ENCODE peak calls at places on chromosomes 11 and 22, in six cellular contexts. A, Y, K, Z, G and C are unnamed samples.

GRCh38 chr11:65274734-65275682 is 13.2 kb downstream of the POLA2 start:
- DNase-seq in K (peak; percentile 83), G (peak; percentile 67), Y (peak; percentile 99), A (no peak), Z (peak; percentile 29), C (peak; percentile 92)

GRCh38 chr11:134050541-134051383 is 18.1 kb upstream of the JAM3 start:
- DNase-seq in Z (no peak), Y (peak; percentile 49), A (peak; percentile 62), K (peak; percentile 70), G (peak; percentile 63), C (peak; percentile 67)

GRCh38 chr11:110069158-110069737 is 23.9 kb upstream of the ZC3H12C start:
- DNase-seq in Y (peak; percentile 88), K (no peak), A (no peak), Z (no peak), G (no peak), C (peak; percentile 89)

GRCh38 chr11:121450424-121450823 is 1.7 kb upstream of the SORL1 start:
- DNase-seq in G (no peak), K (no peak), Z (no peak), A (no peak), Y (no peak), C (no peak)

GRCh38 chr11:66336234-66337102 is at the start of gene RIN1:
- DNase-seq in K (peak; percentile 44), Y (peak; percentile 99), A (no peak), Z (no peak), G (peak; percentile 84), C (peak; percentile 100)

GRCh38 chr11:29319231-29319630 is 697.6 kb downstream of the KCNA4 start:
- DNase-seq in A (no peak), G (no peak), Z (no peak), Y (peak; percentile 62), K (no peak), C (no peak)

GRCh38 chr22:31929126-31929928 is 15.0 kb upstream of the YWHAH start:
- DNase-seq in G (no peak), A (no peak), Y (peak; percentile 51), Z (no peak), K (no peak), C (peak; percentile 41)

GRCh38 chr11:133928628-133929059 is 28.1 kb downstream of the IGSF9B start:
- DNase-seq in Z (no peak), K (peak; percentile 67), G (peak; percentile 64), A (no peak), Y (no peak), C (no peak)

GRCh38 chr11:115257286-115258077 is 246.7 kb downstream of the CADM1 start:
- DNase-seq in K (no peak), G (peak; percentile 87), Y (no peak), A (no peak), Z (no peak), C (no peak)

GRCh38 chr11:16363709-16364108 is 7.4 kb upstream of the SOX6 start:
- DNase-seq in G (no peak), Y (no peak), Z (no peak), A (no peak), K (no peak), C (no peak)

GRCh38 chr11:118531597-118532084 is 649 bp downstream of the TMEM25 start:
- DNase-seq in K (peak; percentile 20), Y (no peak), Z (no peak), A (no peak), G (no peak), C (no peak)

GRCh38 chr22:27662359-27663030 is 139.1 kb downstream of the MN1 start:
- DNase-seq in Y (no peak), K (no peak), G (no peak), Z (no peak), A (no peak), C (no peak)

GRCh38 chr11:93025558-93026255 is 56.3 kb downstream of the MTNR1B start:
- DNase-seq in K (no peak), A (no peak), Z (no peak), Y (no peak), G (no peak), C (no peak)

GRCh38 chr11:2346014-2346413 is 31.1 kb upstream of the CD81 start:
- DNase-seq in K (no peak), Z (no peak), Y (no peak), G (no peak), A (no peak), C (no peak)

GRCh38 chr22:20990184-20991180 is 8.4 kb downstream of the LZTR1 start:
- DNase-seq in K (no peak), G (no peak), Z (no peak), Y (no peak), A (no peak), C (no peak)

GRCh38 chr11:15101072-15101701 is 13.5 kb upstream of the INSC start:
- DNase-seq in Y (peak; percentile 73), G (peak; percentile 65), K (peak; percentile 51), Z (peak; percentile 21), A (peak; percentile 57), C (peak; percentile 71)

GRCh38 chr11:117230981-117231636 is 764 bp downstream of the PCSK7 start:
- DNase-seq in Z (no peak), A (no peak), Y (no peak), G (no peak), K (no peak), C (no peak)

GRCh38 chr11:117229411-117229810 is 2.5 kb downstream of the PCSK7 start:
- DNase-seq in Z (no peak), Y (no peak), G (no peak), A (no peak), K (no peak), C (no peak)

GRCh38 chr11:117231637-117232021 is 244 bp downstream of the PCSK7 start:
- DNase-seq in K (no peak), A (no peak), G (no peak), Z (no peak), Y (no peak), C (no peak)

GRCh38 chr11:117229931-117230285 is 2.0 kb downstream of the PCSK7 start:
- DNase-seq in Y (no peak), A (no peak), G (no peak), Z (no peak), K (no peak), C (no peak)

DNA sequence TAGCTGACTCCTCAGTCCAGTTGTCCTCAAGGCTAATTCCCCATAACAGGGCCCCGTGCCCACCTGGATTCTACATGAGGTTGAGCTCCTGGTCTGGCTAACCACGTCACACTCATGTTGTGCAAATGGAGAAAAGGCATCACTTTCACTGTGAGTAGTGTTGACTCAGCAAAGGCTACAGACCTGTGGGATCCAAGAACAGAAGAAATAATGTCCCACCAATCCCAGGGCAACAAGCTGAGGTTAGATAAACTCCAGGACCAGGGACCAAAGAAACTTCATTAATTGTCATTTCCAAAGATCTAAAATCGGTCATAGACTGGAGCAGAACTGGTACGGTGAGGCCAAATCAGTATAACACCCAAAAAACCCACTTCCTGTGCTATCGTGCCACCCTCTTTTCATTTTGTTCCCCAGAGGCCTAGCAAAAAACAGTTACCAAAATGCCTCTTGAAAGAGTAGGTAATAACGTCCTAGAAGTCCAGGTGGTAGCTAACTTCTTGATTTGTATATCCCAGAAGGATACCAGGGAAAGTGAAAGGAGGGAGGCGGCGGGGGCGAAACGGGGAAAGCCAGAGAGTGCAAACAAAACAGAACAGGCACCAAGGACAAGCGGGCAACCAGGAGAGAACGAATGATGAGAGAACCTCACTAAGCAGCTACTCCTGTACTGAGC is 1.4 kb downstream of the PCSK7 start:
- DNase-seq in A (no peak), Y (peak; percentile 51), K (no peak), G (no peak), Z (no peak), C (no peak)
- H3K9me3 ChIP-seq in A (no peaks in the 10 kb centered on the region), Y (no peaks in the 10 kb centered on the region), K (no peaks in the 10 kb centered on the region), G (no peaks in the 10 kb centered on the region), Z (no peaks in the 10 kb centered on the region), C (no peaks in the 10 kb centered on the region)

GRCh38 chr11:36510567-36511020 is 522 bp upstream of the TRAF6 start:
- DNase-seq in Z (no peak), G (no peak), A (no peak), K (peak; percentile 68), Y (peak; percentile 32), C (no peak)
- H4K8ac ChIP-seq in Z (no peak overlapping the region), G (no peak overlapping the region), A (no peak overlapping the region), K (peak overlapping the region; percentile 95), Y (peak overlapping the region; percentile 78), C (peak overlapping the region; percentile 82)

GRCh38 chr11:116731821-116732739 is 40.7 kb downstream of the BUD13 start:
- DNase-seq in A (no peak), G (peak; percentile 71), Y (no peak), K (no peak), Z (no peak), C (no peak)

GRCh38 chr11:116733386-116733755 is 39.4 kb downstream of the BUD13 start:
- DNase-seq in K (no peak), Y (no peak), Z (no peak), G (no peak), A (no peak), C (no peak)

GRCh38 chr11:116733959-116734517 is 38.7 kb downstream of the BUD13 start:
- DNase-seq in Z (no peak), K (no peak), G (no peak), Y (no peak), A (no peak), C (no peak)

GRCh38 chr11:116731097-116731761 is 41.6 kb downstream of the BUD13 start:
- DNase-seq in A (peak; percentile 56), K (no peak), Y (peak; percentile 10), Z (no peak), G (peak; percentile 82), C (peak; percentile 3)

GRCh38 chr11:116732740-116733385 is 39.9 kb downstream of the BUD13 start:
- DNase-seq in Z (peak; percentile 62), Y (peak; percentile 68), K (peak; percentile 74), G (peak; percentile 90), A (peak; percentile 61), C (peak; percentile 70)
- H3K9me3 ChIP-seq in Z (no peaks in the 10 kb centered on the region), Y (no peaks in the 10 kb centered on the region), K (no peaks in the 10 kb centered on the region), G (no peaks in the 10 kb centered on the region), A (no peaks in the 10 kb centered on the region), C (no peaks in the 10 kb centered on the region)

GRCh38 chr11:46294365-46295309 is 17.2 kb downstream of the CREB3L1 start:
- DNase-seq in Z (peak; percentile 53), G (peak; percentile 79), K (no peak), Y (peak; percentile 97), A (peak; percentile 70), C (peak; percentile 97)

GRCh38 chr11:46295996-46296519 is 18.6 kb downstream of the CREB3L1 start:
- DNase-seq in Y (no peak), K (no peak), Z (no peak), A (no peak), G (no peak), C (no peak)

GRCh38 chr11:46293616-46294015 is 16.2 kb downstream of the CREB3L1 start:
- DNase-seq in Z (no peak), Y (peak; percentile 98), A (no peak), G (no peak), K (no peak), C (peak; percentile 95)

GRCh38 chr11:46296520-46297448 is 19.3 kb downstream of the CREB3L1 start:
- DNase-seq in K (peak; percentile 80), A (peak; percentile 74), Y (peak; percentile 98), G (peak; percentile 97), Z (peak; percentile 86), C (peak; percentile 96)

DNA sequence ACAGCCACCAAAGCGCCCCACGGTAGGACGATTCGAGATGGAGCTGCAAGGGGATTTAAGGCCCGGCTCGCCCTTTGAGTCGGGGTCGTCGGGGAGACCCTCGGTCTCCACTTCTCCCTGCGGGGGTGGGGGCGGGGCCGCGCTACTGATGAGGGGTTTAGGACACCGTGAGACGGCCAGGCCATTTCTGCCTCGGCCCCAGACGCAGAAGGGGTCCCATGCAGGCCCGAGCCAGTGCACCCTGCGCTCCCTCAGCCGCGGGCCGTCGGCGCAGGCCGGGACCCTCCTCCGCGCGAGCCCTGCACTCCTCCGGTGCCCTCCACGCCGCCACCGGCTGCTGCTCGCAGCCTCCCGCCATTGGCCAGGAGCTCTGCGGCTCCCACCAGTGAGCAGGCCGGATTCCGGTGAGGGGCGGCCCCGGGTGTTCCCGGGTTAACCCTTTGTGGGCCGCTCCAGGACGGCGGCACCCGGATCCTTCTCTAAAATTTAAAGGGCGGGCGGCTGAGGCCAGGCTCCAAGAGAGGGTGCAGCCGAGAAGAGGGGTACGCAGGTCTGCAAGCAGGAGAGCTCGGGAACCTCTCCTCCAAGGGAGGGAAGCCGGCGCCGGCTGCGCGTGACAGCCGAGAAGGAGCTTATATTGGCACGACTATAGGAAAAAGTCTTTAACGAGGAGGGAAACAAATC is 18.0 kb downstream of the CREB3L1 start:
- DNase-seq in Z (peak; percentile 64), A (peak; percentile 73), K (peak; percentile 25), Y (peak; percentile 72), G (peak; percentile 91), C (peak; percentile 82)
- H4K8ac ChIP-seq in Z (peak overlapping the region; percentile 91), A (no peak overlapping the region), K (peak overlapping the region; percentile 84), Y (peak overlapping the region; percentile 89), G (no peak overlapping the region), C (peak overlapping the region; percentile 86)